ENCODE peak calls at places on chromosome 7, in seven cellular contexts. O is fibroblast of lung; V is mammary epithelial cell; M is tibial artery; J is CD8-positive, alpha-beta T cell; L is breast epithelium; I is lower lobe of right lung. G is an unnamed sample.
A peak's percentile ranks its signal among the peaks of the same experiment; 100 is the strongest.

GRCh38 chr7:952548-953441 is 1.7 kb downstream of the ADAP1 start:
- DNase-seq in V (no peak), J (no peak), I (peak; percentile 43), L (no peak), M (no peak), O (no peak), G (no peak)

GRCh38 chr7:123823898-123824753 is 20.8 kb upstream of the HYAL4 start:
- DNase-seq in O (no peak), M (no peak), J (no peak), I (no peak), V (no peak), L (no peak), G (no peak)

GRCh38 chr7:97298561-97298960 is 181.1 kb downstream of the SDHAF3 start:
- DNase-seq in J (no peak), O (no peak), M (no peak), V (no peak), L (no peak), I (no peak), G (no peak)

GRCh38 chr7:28298870-28299484 is 113.3 kb upstream of the CREB5 start:
- DNase-seq in L (no peak), V (peak; percentile 60), J (no peak), M (no peak), I (no peak), O (peak; percentile 85), G (no peak)

GRCh38 chr7:95859434-95859833 is 87.1 kb downstream of the DYNC1I1 start:
- DNase-seq in O (no peak), I (no peak), L (no peak), J (no peak), M (no peak), V (peak; percentile 59), G (no peak)

GRCh38 chr7:127598318-127598717 is 4.8 kb downstream of the FSCN3 start:
- DNase-seq in L (no peak), O (no peak), M (no peak), V (no peak), J (no peak), I (no peak), G (no peak)

GRCh38 chr7:151430391-151431205 is 9.3 kb downstream of the CRYGN start:
- DNase-seq in M (no peak), L (no peak), I (no peak), J (no peak), O (no peak), V (no peak), G (no peak)

GRCh38 chr7:141484907-141485306 is 66.3 kb upstream of the AGK start:
- DNase-seq in J (no peak), V (no peak), M (no peak), I (no peak), L (no peak), O (no peak), G (no peak)

GRCh38 chr7:18619311-18619710 is 123.8 kb downstream of the HDAC9 start:
- DNase-seq in I (no peak), J (no peak), O (no peak), M (no peak), L (no peak), V (no peak), G (no peak)

GRCh38 chr7:112086496-112087254 is 119.5 kb downstream of the DOCK4 start:
- DNase-seq in O (no peak), M (no peak), J (no peak), L (no peak), V (no peak), I (no peak), G (no peak)

GRCh38 chr7:30164567-30164966 is 29.8 kb downstream of the MTURN start:
- DNase-seq in O (peak; percentile 77), I (no peak), J (no peak), M (no peak), L (no peak), V (peak; percentile 77), G (no peak)

GRCh38 chr7:47809387-47809786 is 138.9 kb downstream of the PKD1L1 start:
- DNase-seq in O (no peak), I (no peak), V (no peak), L (peak; percentile 10), J (no peak), M (no peak), G (no peak)

GRCh38 chr7:135109976-135110375 is 37.9 kb upstream of the TMEM140 start:
- DNase-seq in J (no peak), L (no peak), M (no peak), V (no peak), I (no peak), O (no peak), G (no peak)

GRCh38 chr7:29619848-29620247 is 56.2 kb downstream of the PRR15 start:
- DNase-seq in V (no peak), M (no peak), O (no peak), I (no peak), L (no peak), J (no peak), G (no peak)

GRCh38 chr7:48638041-48638440 is 286.3 kb upstream of the CDC14C start:
- DNase-seq in I (no peak), J (no peak), M (no peak), L (no peak), V (no peak), O (no peak), G (no peak)

GRCh38 chr7:54778166-54778565 is 19.2 kb upstream of the SEC61G start:
- DNase-seq in L (no peak), I (no peak), V (no peak), O (no peak), M (no peak), J (no peak), G (no peak)

GRCh38 chr7:19747740-19748339 is 25.6 kb downstream of the TMEM196 start:
- DNase-seq in J (no peak), V (peak; percentile 21), I (no peak), L (no peak), M (no peak), O (peak; percentile 65), G (no peak)

GRCh38 chr7:51275532-51275931 is 41.1 kb downstream of the COBL start:
- DNase-seq in I (no peak), L (no peak), V (no peak), O (no peak), M (no peak), J (no peak), G (no peak)

GRCh38 chr7:73933091-73933490 is 72.1 kb downstream of the TMEM270 start:
- DNase-seq in I (no peak), L (no peak), J (no peak), V (no peak), O (no peak), M (no peak), G (no peak)

GRCh38 chr7:103447073-103447960 is 1.3 kb upstream of the SLC26A5 start:
- DNase-seq in O (peak; percentile 49), J (no peak), M (no peak), V (peak; percentile 34), L (no peak), I (no peak), G (no peak)

GRCh38 chr7:155593455-155594162 is 47.2 kb upstream of the CNPY1 start:
- DNase-seq in V (no peak), M (no peak), O (no peak), J (no peak), I (peak; percentile 64), L (no peak), G (no peak)

GRCh38 chr7:27110163-27110976 is 7.9 kb upstream of the HOXA2 start:
- DNase-seq in L (no peak), M (no peak), O (peak; percentile 95), V (peak; percentile 76), I (peak; percentile 49), J (no peak), G (no peak)

GRCh38 chr7:142767861-142768260 is 2.9 kb upstream of the PRSS2 start:
- DNase-seq in I (no peak), V (no peak), L (no peak), M (no peak), O (no peak), J (no peak), G (no peak)

GRCh38 chr7:80098795-80099194 is 35.8 kb upstream of the GNAI1 start:
- DNase-seq in O (no peak), J (no peak), M (no peak), I (no peak), V (no peak), L (no peak), G (no peak)

GRCh38 chr7:155603190-155603857 is 41.1 kb upstream of the RBM33 start:
- DNase-seq in V (no peak), O (no peak), J (no peak), L (no peak), I (no peak), M (no peak), G (no peak)

GRCh38 chr7:77580762-77581350 is 43.8 kb downstream of the PTPN12 start:
- DNase-seq in I (peak; percentile 52), O (peak; percentile 31), L (no peak), V (no peak), J (no peak), M (no peak), G (no peak)

GRCh38 chr7:8567626-8568025 is 134.2 kb downstream of the NXPH1 start:
- DNase-seq in J (no peak), O (no peak), V (no peak), I (no peak), M (no peak), L (no peak), G (no peak)

GRCh38 chr7:78530351-78530750 is 731.8 kb downstream of the PHTF2 start:
- DNase-seq in O (peak; percentile 15), J (no peak), V (peak; percentile 40), I (no peak), L (no peak), M (no peak), G (no peak)

GRCh38 chr7:14218338-14218737 is 228.9 kb upstream of the ETV1 start:
- DNase-seq in M (no peak), J (no peak), I (no peak), O (no peak), V (no peak), L (no peak), G (no peak)

GRCh38 chr7:91068136-91068795 is 196.0 kb upstream of the FZD1 start:
- DNase-seq in M (no peak), L (no peak), O (no peak), J (no peak), V (peak; percentile 83), I (no peak), G (no peak)

GRCh38 chr7:21526007-21526406 is 16.8 kb upstream of the DNAH11 start:
- DNase-seq in L (no peak), I (no peak), M (no peak), J (no peak), V (no peak), O (peak; percentile 21), G (no peak)
- TF ChIP-seq CTCF in L (no peak), I (peak; percentile 40), M (peak; percentile 14), J (peak; percentile 22), V (peak; percentile 24), O (peak; percentile 60), G (peak; percentile 36)

GRCh38 chr7:4270941-4271715 is 411.0 kb upstream of the FOXK1 start:
- DNase-seq in J (no peak), O (no peak), L (no peak), I (no peak), V (no peak), M (no peak), G (no peak)
- H3K9me3 ChIP-seq in J (no peaks in the 10 kb centered on the region), O (no peaks in the 10 kb centered on the region), L (peaks cover 6% of the 10 kb centered on the region), I (no peaks in the 10 kb centered on the region), V (peaks cover 51% of the 10 kb centered on the region), M (no peaks in the 10 kb centered on the region), G (peaks cover 5% of the 10 kb centered on the region)

GRCh38 chr7:102044984-102045673 is 227.7 kb downstream of the CUX1 start:
- DNase-seq in I (peak; percentile 66), V (no peak), L (peak; percentile 20), M (peak; percentile 55), J (no peak), O (peak; percentile 98), G (no peak)
- H3K4me3 ChIP-seq in I (peak overlapping the region; percentile 25), V (no peak overlapping the region), L (peak overlapping the region; percentile 8), M (peak overlapping the region; percentile 28), J (no peak overlapping the region), O (peak overlapping the region; percentile 5), G (peak overlapping the region; percentile 59)

GRCh38 chr7:88694207-88694606 is 65.3 kb upstream of the ZNF804B start:
- DNase-seq in J (no peak), O (no peak), M (no peak), L (no peak), V (no peak), I (no peak), G (no peak)
- TF ChIP-seq CTCF in J (no peak), O (no peak), M (no peak), L (no peak), V (no peak), I (no peak), G (no peak)

G was measured in thoracic aorta.